ENCODE peak calls at places on chromosomes 7 and 10, in ten cellular contexts. J is A549, G is ovary, S is upper lobe of left lung, N is esophagus muscularis mucosa, K is suprapubic skin, A is transverse colon, V is K562, I is stomach, O is sigmoid colon. U is an unnamed sample.

GRCh38 chr10:15370212-15370740 is 813 bp downstream of the FAM171A1 start:
- DNase-seq in J (no peak), G (peak; percentile 31), S (peak; percentile 87), N (no peak), K (no peak), A (peak; percentile 28), V (peak; percentile 52), I (no peak), O (peak; percentile 70), U (no peak)

GRCh38 chr7:122092964-122093797 is 50.9 kb downstream of the AASS start:
- DNase-seq in J (peak; percentile 71), G (peak; percentile 68), S (no peak), N (no peak), K (peak; percentile 68), A (peak; percentile 69), V (peak; percentile 38), I (peak; percentile 72), O (no peak), U (peak; percentile 89)

GRCh38 chr7:140541513-140542192 is 62.3 kb upstream of the MKRN1 start:
- DNase-seq in J (peak; percentile 91), G (peak; percentile 80), S (peak; percentile 70), N (no peak), K (no peak), A (peak; percentile 64), V (peak; percentile 58), I (peak; percentile 37), O (peak; percentile 91), U (peak; percentile 39)

GRCh38 chr7:40946549-40946948 is 756.3 kb downstream of the INHBA start:
- DNase-seq in J (no peak), G (no peak), S (no peak), N (no peak), K (no peak), A (no peak), V (no peak), I (no peak), O (no peak), U (no peak)

GRCh38 chr7:111954474-111955311 is 251.5 kb downstream of the DOCK4 start:
- DNase-seq in J (no peak), G (no peak), S (no peak), N (no peak), K (no peak), A (no peak), V (no peak), I (no peak), O (no peak), U (no peak)

GRCh38 chr7:77310982-77311381 is 105.2 kb downstream of the GSAP start:
- DNase-seq in J (no peak), G (no peak), S (no peak), N (no peak), K (no peak), A (no peak), V (no peak), I (no peak), O (no peak), U (no peak)

GRCh38 chr7:6256709-6257535 is 15.5 kb downstream of the CYTH3 start:
- DNase-seq in J (no peak), G (no peak), S (no peak), N (no peak), K (no peak), A (peak; percentile 22), V (no peak), I (no peak), O (no peak), U (peak; percentile 34)

GRCh38 chr7:123916240-123916724 is 8.8 kb upstream of the SPAM1 start:
- DNase-seq in J (peak; percentile 23), G (no peak), S (no peak), N (no peak), K (no peak), A (peak; percentile 33), V (no peak), I (no peak), O (no peak), U (no peak)

DNA sequence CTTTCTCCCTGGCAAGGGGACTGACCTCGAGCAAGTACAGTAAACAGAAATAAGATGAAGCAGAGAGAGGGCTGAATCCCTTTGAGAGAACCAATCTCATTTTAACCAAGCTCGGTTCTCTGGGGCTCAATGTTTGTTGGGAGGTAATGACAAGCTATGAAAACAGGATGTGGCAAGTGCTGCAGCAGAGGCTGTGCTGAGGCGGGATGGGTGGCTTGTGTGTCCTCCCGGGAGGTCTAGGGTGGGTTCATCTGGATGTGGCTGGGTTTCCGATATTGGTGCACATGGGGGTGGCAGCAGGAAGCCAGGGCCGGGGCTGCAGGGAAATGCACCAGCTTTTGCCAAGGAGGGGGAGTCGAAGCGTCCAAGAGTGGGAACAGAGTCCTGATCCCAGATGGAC is 84.5 kb downstream of the AOAH start:
- DNase-seq in J (no peak), G (no peak), S (no peak), N (no peak), K (no peak), A (peak; percentile 48), V (no peak), I (peak; percentile 26), O (no peak), U (no peak)
- H3K27ac ChIP-seq in J (no peak overlapping the region), G (no peak overlapping the region), S (no peak overlapping the region), N (no peak overlapping the region), K (no peak overlapping the region), A (no peak overlapping the region), V (no peak overlapping the region), I (no peak overlapping the region), O (no peak overlapping the region), U (no peak overlapping the region)

GRCh38 chr10:77635402-77636227 is 2.0 kb downstream of the KCNMA1 start:
- DNase-seq in J (no peak), G (no peak), S (no peak), N (no peak), K (no peak), A (no peak), V (no peak), I (no peak), O (no peak), U (no peak)
- H3K4me3 ChIP-seq in J (no peak overlapping the region), G (peak overlapping the region; percentile 54), S (peak overlapping the region; percentile 44), N (peak overlapping the region; percentile 73), K (no peak overlapping the region), A (peak overlapping the region; percentile 60), V (no peak overlapping the region), I (peak overlapping the region; percentile 60), O (peak overlapping the region; percentile 76), U (no peak overlapping the region)

GRCh38 chr7:30136339-30136738 is 1.6 kb downstream of the MTURN start:
- DNase-seq in J (no peak), G (no peak), S (peak; percentile 88), N (peak; percentile 87), K (no peak), A (no peak), V (peak; percentile 41), I (no peak), O (no peak), U (no peak)

GRCh38 chr7:30134011-30134410 is 775 bp upstream of the MTURN start:
- DNase-seq in J (no peak), G (no peak), S (no peak), N (peak; percentile 55), K (no peak), A (no peak), V (no peak), I (no peak), O (no peak), U (no peak)

GRCh38 chr7:30135271-30135550 is 425 bp downstream of the MTURN start:
- DNase-seq in J (no peak), G (no peak), S (no peak), N (no peak), K (no peak), A (no peak), V (peak; percentile 68), I (no peak), O (no peak), U (no peak)

GRCh38 chr7:30135551-30136271 is 925 bp downstream of the MTURN start:
- DNase-seq in J (peak; percentile 64), G (peak; percentile 68), S (peak; percentile 92), N (peak; percentile 93), K (peak; percentile 82), A (peak; percentile 63), V (peak; percentile 42), I (peak; percentile 71), O (peak; percentile 81), U (peak; percentile 66)

GRCh38 chr7:30134523-30135270 is at the start of gene MTURN:
- DNase-seq in J (peak; percentile 84), G (peak; percentile 89), S (peak; percentile 99), N (peak; percentile 98), K (peak; percentile 93), A (peak; percentile 92), V (peak; percentile 99), I (peak; percentile 94), O (peak; percentile 95), U (peak; percentile 76)
- TF ChIP-seq EP300 in J (no peak), G (no peak), S (no peak), N (no peak), K (no peak), A (no peak), V (no peak), I (no peak), O (no peak), U (no peak)

GRCh38 chr7:99123571-99124033 is 20.3 kb downstream of the SMURF1 start:
- DNase-seq in J (peak; percentile 39), G (peak; percentile 42), S (no peak), N (no peak), K (no peak), A (no peak), V (no peak), I (no peak), O (no peak), U (no peak)

GRCh38 chr7:99122762-99123161 is 21.1 kb downstream of the SMURF1 start:
- DNase-seq in J (no peak), G (no peak), S (no peak), N (no peak), K (no peak), A (no peak), V (no peak), I (no peak), O (no peak), U (no peak)

GRCh38 chr7:99124236-99124635 is 19.7 kb downstream of the SMURF1 start:
- DNase-seq in J (no peak), G (no peak), S (no peak), N (no peak), K (no peak), A (no peak), V (no peak), I (no peak), O (no peak), U (no peak)

GRCh38 chr7:99125505-99125865 is 18.4 kb downstream of the SMURF1 start:
- DNase-seq in J (no peak), G (no peak), S (no peak), N (no peak), K (no peak), A (no peak), V (no peak), I (no peak), O (no peak), U (no peak)

DNA sequence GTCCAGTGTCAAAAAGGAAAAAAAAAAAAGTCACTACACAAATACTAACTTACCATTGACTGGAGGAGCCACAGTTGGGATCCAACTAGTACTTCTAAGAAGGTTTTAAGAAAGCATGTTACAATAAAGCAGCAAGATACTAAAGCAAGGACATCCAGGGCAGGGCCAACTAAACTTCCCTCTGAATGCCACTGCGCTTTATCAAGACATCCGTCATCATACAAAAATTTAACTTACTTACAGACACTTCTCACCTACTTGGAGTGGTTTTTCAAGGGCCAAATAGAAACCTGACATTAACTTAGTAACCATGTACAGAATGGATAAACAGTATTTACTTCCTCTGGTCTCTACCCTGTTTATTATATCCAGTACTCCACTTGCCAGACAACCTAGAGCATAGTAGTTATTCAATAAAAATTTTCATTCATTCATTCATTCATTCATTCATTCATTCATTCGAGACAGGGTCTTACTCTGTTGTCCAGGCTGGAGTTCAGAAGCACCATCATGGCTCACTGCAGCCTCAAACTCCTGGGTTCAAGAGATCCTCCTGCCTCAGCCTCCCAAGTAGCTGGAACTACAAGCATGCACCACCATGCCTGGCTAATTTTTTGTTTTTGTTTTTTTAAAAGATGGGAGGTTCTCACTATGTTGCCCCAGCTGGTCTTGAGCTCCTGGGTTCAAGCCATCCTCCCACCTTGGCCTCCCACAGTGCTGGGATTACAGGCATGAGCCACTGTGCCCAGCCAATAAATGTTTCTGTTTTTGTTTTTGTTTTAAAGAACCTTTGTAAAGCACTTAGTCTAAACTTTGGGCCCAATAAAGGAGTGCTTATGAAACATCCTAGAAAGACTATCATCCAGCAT is 19.0 kb downstream of the SMURF1 start:
- DNase-seq in J (no peak), G (no peak), S (no peak), N (no peak), K (no peak), A (no peak), V (no peak), I (no peak), O (no peak), U (no peak)
- H3K27ac ChIP-seq in J (peak overlapping the region; percentile 41), G (no peak overlapping the region), S (peak overlapping the region; percentile 72), N (no peak overlapping the region), K (peak overlapping the region; percentile 73), A (peak overlapping the region; percentile 36), V (no peak overlapping the region), I (peak overlapping the region; percentile 71), O (peak overlapping the region; percentile 44), U (no peak overlapping the region)